ENCODE peak calls at places on chromosomes 3 and 15, in seven cellular contexts. H, D, E, U, V, F and Q are unnamed samples.
A peak's percentile ranks its signal among the peaks of the same experiment; 100 is the strongest.

GRCh38 chr15:65006876-65007275 is 17.2 kb upstream of the SPG21 start:
- DNase-seq in H (no peak), V (no peak), U (no peak), F (no peak), E (no peak), D (no peak), Q (no peak)

GRCh38 chr3:169348981-169349942 is 314.2 kb downstream of the MECOM start:
- DNase-seq in D (no peak), V (no peak), H (no peak), F (no peak), E (no peak), U (peak; percentile 31), Q (no peak)

GRCh38 chr3:133387341-133387740 is 12.5 kb upstream of the BFSP2 start:
- DNase-seq in H (no peak), D (no peak), E (no peak), V (no peak), U (no peak), F (no peak), Q (no peak)

GRCh38 chr3:50806806-50807205 is 132.1 kb downstream of the DOCK3 start:
- DNase-seq in H (no peak), V (no peak), D (no peak), E (no peak), U (no peak), F (no peak), Q (no peak)

GRCh38 chr3:133282239-133282638 is 117.6 kb upstream of the BFSP2 start:
- DNase-seq in E (no peak), D (no peak), H (no peak), F (no peak), V (no peak), U (no peak), Q (no peak)

GRCh38 chr3:11718582-11719405 is 75.1 kb upstream of the VGLL4 start:
- DNase-seq in U (peak; percentile 36), E (no peak), F (peak; percentile 52), H (no peak), V (peak; percentile 59), D (peak; percentile 24), Q (no peak)

GRCh38 chr3:136979684-136980083 is 21.9 kb downstream of the IL20RB start:
- DNase-seq in F (no peak), D (no peak), H (no peak), V (peak; percentile 39), U (no peak), E (no peak), Q (no peak)

GRCh38 chr3:64924961-64925360 is 237.2 kb upstream of the ADAMTS9 start:
- DNase-seq in U (no peak), F (no peak), E (no peak), H (no peak), D (no peak), V (no peak), Q (no peak)

GRCh38 chr15:101193063-101193712 is 58.7 kb downstream of the CHSY1 start:
- DNase-seq in H (no peak), U (no peak), F (no peak), E (no peak), V (no peak), D (no peak), Q (no peak)

GRCh38 chr3:146124141-146124801 is 36.7 kb downstream of the PLOD2 start:
- DNase-seq in H (no peak), E (no peak), D (no peak), U (no peak), F (no peak), V (no peak), Q (no peak)

GRCh38 chr3:177237206-177237605 is 39.9 kb upstream of the TBL1XR1 start:
- DNase-seq in U (no peak), H (no peak), F (no peak), V (no peak), D (no peak), E (no peak), Q (no peak)

GRCh38 chr3:131543714-131544113 is 40.9 kb upstream of the MRPL3 start:
- DNase-seq in F (no peak), V (peak; percentile 94), H (no peak), E (no peak), U (peak; percentile 76), D (no peak), Q (no peak)

GRCh38 chr3:88678747-88679146 is 428.7 kb upstream of the EPHA3 start:
- DNase-seq in F (no peak), U (no peak), D (no peak), E (no peak), V (no peak), H (no peak), Q (no peak)